ENCODE peak calls at places on chromosomes 3 and 15, in six cellular contexts. Q is Panc1; V is thoracic aorta; B is NT2/D1; M is esophagus squamous epithelium; P is naive thymus-derived CD4-positive, alpha-beta T cell. F is an unnamed sample.

GRCh38 chr15:97501291-97501690 is 459.2 kb upstream of the ARRDC4 start:
- DNase-seq in Q (no peak), V (no peak), B (no peak), M (no peak), P (no peak), F (no peak)

GRCh38 chr15:35431281-35431680 is 114.7 kb downstream of the DPH6 start:
- DNase-seq in Q (no peak), V (no peak), B (no peak), M (no peak), P (no peak), F (peak; percentile 12)

GRCh38 chr3:187062526-187063177 is 76.6 kb downstream of the RPL39L start:
- DNase-seq in Q (no peak), V (no peak), B (no peak), M (no peak), P (no peak), F (no peak)

GRCh38 chr3:140441006-140441405 is 236.9 kb upstream of the TRIM42 start:
- DNase-seq in Q (no peak), V (no peak), B (no peak), M (no peak), P (no peak), F (no peak)

GRCh38 chr3:40079203-40079844 is 230.2 kb upstream of the EIF1B start:
- DNase-seq in Q (no peak), V (no peak), B (no peak), M (no peak), P (no peak), F (no peak)

GRCh38 chr3:45917146-45917885 is 25.9 kb upstream of the CXCR6 start:
- DNase-seq in Q (no peak), V (no peak), B (no peak), M (no peak), P (no peak), F (no peak)

GRCh38 chr3:45491344-45491743 is 103.0 kb downstream of the LARS2 start:
- DNase-seq in Q (no peak), V (no peak), B (no peak), M (no peak), P (no peak), F (no peak)

GRCh38 chr15:55907797-55908196 is 85.6 kb downstream of the NEDD4 start:
- DNase-seq in Q (peak; percentile 97), V (no peak), B (no peak), M (no peak), P (no peak), F (no peak)

GRCh38 chr15:45585069-45585468 is 2.1 kb upstream of the BLOC1S6 start:
- DNase-seq in Q (no peak), V (no peak), B (no peak), M (no peak), P (no peak), F (no peak)

GRCh38 chr3:7340795-7341194 is 479.9 kb downstream of the GRM7 start:
- DNase-seq in Q (no peak), V (no peak), B (no peak), M (no peak), P (no peak), F (no peak)

GRCh38 chr3:58564456-58565160 is 12.6 kb downstream of the FAM107A start:
- DNase-seq in Q (no peak), V (no peak), B (no peak), M (no peak), P (no peak), F (no peak)

GRCh38 chr3:189773056-189773455 is 141.9 kb downstream of the TP63 start:
- DNase-seq in Q (no peak), V (no peak), B (no peak), M (no peak), P (no peak), F (no peak)

GRCh38 chr15:82750831-82751181 is 41.1 kb upstream of the AP3B2 start:
- DNase-seq in Q (no peak), V (no peak), B (no peak), M (no peak), P (no peak), F (no peak)

GRCh38 chr15:48603123-48603500 is 42.4 kb downstream of the FBN1 start:
- DNase-seq in Q (no peak), V (no peak), B (no peak), M (no peak), P (no peak), F (no peak)

GRCh38 chr3:65093641-65094040 is 405.8 kb upstream of the ADAMTS9 start:
- DNase-seq in Q (no peak), V (no peak), B (no peak), M (no peak), P (no peak), F (no peak)

GRCh38 chr3:73431136-73431933 is 193.4 kb downstream of the PDZRN3 start:
- DNase-seq in Q (no peak), V (no peak), B (no peak), M (no peak), P (no peak), F (peak; percentile 17)

GRCh38 chr15:91853968-91854943 is 748 bp downstream of the SLCO3A1 start:
- DNase-seq in Q (no peak), V (no peak), B (peak; percentile 18), M (no peak), P (peak; percentile 38), F (peak; percentile 49)

GRCh38 chr3:11415099-11415498 is 142.9 kb downstream of the ATG7 start:
- DNase-seq in Q (no peak), V (no peak), B (no peak), M (no peak), P (no peak), F (no peak)

GRCh38 chr3:4981160-4981687 is 2.0 kb downstream of the BHLHE40 start:
- DNase-seq in Q (no peak), V (no peak), B (no peak), M (no peak), P (no peak), F (no peak)

GRCh38 chr3:94405258-94406035 is 342.6 kb downstream of the NSUN3 start:
- DNase-seq in Q (no peak), V (no peak), B (no peak), M (no peak), P (no peak), F (no peak)

GRCh38 chr3:196947136-196947859 is 5.0 kb upstream of the NCBP2 start:
- DNase-seq in Q (no peak), V (no peak), B (no peak), M (no peak), P (no peak), F (no peak)

GRCh38 chr3:99586680-99587079 is 51.7 kb upstream of the COL8A1 start:
- DNase-seq in Q (no peak), V (no peak), B (no peak), M (no peak), P (no peak), F (no peak)

GRCh38 chr3:57053122-57053521 is 7.3 kb upstream of the SPATA12 start:
- DNase-seq in Q (no peak), V (no peak), B (no peak), M (no peak), P (no peak), F (no peak)

GRCh38 chr3:129463736-129464135 is 23.7 kb downstream of the IFT122 start:
- DNase-seq in Q (no peak), V (no peak), B (no peak), M (no peak), P (no peak), F (no peak)

GRCh38 chr3:58994746-58995330 is 55.0 kb downstream of the CFAP20DC start:
- DNase-seq in Q (no peak), V (no peak), B (peak; percentile 68), M (no peak), P (peak; percentile 47), F (peak; percentile 77)

GRCh38 chr3:31979006-31979697 is 1.9 kb downstream of the OSBPL10 start:
- DNase-seq in Q (no peak), V (no peak), B (no peak), M (no peak), P (no peak), F (no peak)

GRCh38 chr3:86988235-86988634 is 2.7 kb downstream of the VGLL3 start:
- DNase-seq in Q (no peak), V (no peak), B (no peak), M (no peak), P (no peak), F (no peak)

GRCh38 chr3:85560088-85560790 is 601.5 kb downstream of the CADM2 start:
- DNase-seq in Q (no peak), V (no peak), B (no peak), M (no peak), P (no peak), F (no peak)

GRCh38 chr3:83928391-83928790 is 1030.4 kb upstream of the CADM2 start:
- DNase-seq in Q (no peak), V (no peak), B (peak; percentile 47), M (no peak), P (no peak), F (peak; percentile 65)

GRCh38 chr15:85414495-85414894 is 34.1 kb downstream of the AKAP13 start:
- DNase-seq in Q (no peak), V (no peak), B (no peak), M (no peak), P (peak; percentile 28), F (no peak)

GRCh38 chr3:153399636-153400035 is 237.6 kb downstream of the RAP2B start:
- DNase-seq in Q (no peak), V (no peak), B (no peak), M (no peak), P (no peak), F (no peak)

GRCh38 chr3:179355996-179356395 is 8.5 kb downstream of the MFN1 start:
- DNase-seq in Q (no peak), V (no peak), B (no peak), M (no peak), P (no peak), F (no peak)

GRCh38 chr3:121477589-121477988 is 68.2 kb downstream of the POLQ start:
- DNase-seq in Q (no peak), V (no peak), B (peak; percentile 15), M (no peak), P (no peak), F (no peak)
- H3K4me3 ChIP-seq in Q (no peak overlapping the region), V (no peak overlapping the region), B (no peak overlapping the region), M (no peak overlapping the region), P (no peak overlapping the region), F (no peak overlapping the region)

GRCh38 chr3:51390186-51390585 is 899 bp upstream of the RBM15B start:
- DNase-seq in Q (no peak), V (no peak), B (no peak), M (no peak), P (no peak), F (no peak)
- H3K4me1 ChIP-seq in Q (peaks cover 33% of the 10 kb centered on the region), V (peaks cover 47% of the 10 kb centered on the region), B (peaks cover 9% of the 10 kb centered on the region), M (peaks cover 68% of the 10 kb centered on the region), P (peaks cover 59% of the 10 kb centered on the region), F (peaks cover 14% of the 10 kb centered on the region)

DNA sequence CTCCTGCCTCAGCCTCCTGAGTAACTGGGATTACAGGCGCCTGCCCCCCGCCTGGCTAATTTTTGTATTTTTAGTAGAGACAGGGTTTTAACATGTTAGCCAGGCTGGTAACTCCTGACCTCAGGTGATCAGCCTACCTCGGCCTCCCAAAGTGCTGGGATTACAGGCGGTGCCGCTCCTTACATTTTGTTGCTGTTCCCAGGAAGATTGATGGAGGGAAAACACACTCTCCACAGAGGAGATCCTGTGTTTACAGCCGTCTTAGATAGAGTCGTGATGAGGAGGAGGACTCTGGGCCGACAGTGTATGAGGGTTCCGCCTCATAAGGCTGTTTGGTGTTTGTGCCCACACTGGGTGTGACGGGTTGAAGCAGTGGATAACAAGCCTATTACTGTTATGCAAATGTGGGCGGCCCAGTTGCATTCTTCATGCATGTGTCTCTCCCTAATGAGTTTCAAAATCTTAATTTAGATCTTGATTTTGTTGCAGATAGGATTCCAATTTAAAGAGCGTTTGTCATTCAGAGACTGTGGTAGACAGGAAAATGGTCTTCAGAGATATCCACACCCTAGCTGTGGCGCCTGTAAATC is 59.9 kb downstream of the APBA2 start:
- DNase-seq in Q (no peak), V (no peak), B (no peak), M (no peak), P (no peak), F (peak; percentile 72)
- H3K27me3 ChIP-seq in Q (no peaks in the 10 kb centered on the region), V (no peaks in the 10 kb centered on the region), B (no peaks in the 10 kb centered on the region), M (no peaks in the 10 kb centered on the region), P (no peaks in the 10 kb centered on the region), F (no peaks in the 10 kb centered on the region)

GRCh38 chr3:158808697-158809096 is 6.8 kb downstream of the MFSD1 start:
- DNase-seq in Q (no peak), V (no peak), B (no peak), M (no peak), P (no peak), F (no peak)
- H3K4me3 ChIP-seq in Q (no peak overlapping the region), V (no peak overlapping the region), B (no peak overlapping the region), M (no peak overlapping the region), P (no peak overlapping the region), F (no peak overlapping the region)

F was measured in HAP-1.